ENCODE peak calls at places on chromosomes 1 and 21, in ten cellular contexts. A is PC-9; D is CD8-positive, alpha-beta T cell; N is hepatocyte; M is astrocyte; G is left lung; K is tibial artery; W is left ventricle myocardium inferior; V is fibroblast of lung; X is right lobe of liver. L is an unnamed sample.
A peak's percentile ranks its signal among the peaks of the same experiment; 100 is the strongest.

GRCh38 chr21:25582888-25583287 is 24.4 kb downstream of the MRPL39 start:
- DNase-seq in V (no peak), X (no peak), D (no peak), N (no peak), G (no peak), W (no peak), M (no peak), K (no peak), A (no peak), L (no peak)

GRCh38 chr1:12600335-12600734 is 17.7 kb downstream of the DHRS3 start:
- DNase-seq in D (no peak), A (no peak), N (no peak), M (no peak), W (peak; percentile 84), K (peak; percentile 95), G (no peak), V (no peak), X (peak; percentile 91), L (no peak)

GRCh38 chr1:153475282-153475681 is 14.8 kb upstream of the S100A7 start:
- DNase-seq in V (no peak), A (no peak), W (no peak), M (no peak), N (no peak), D (no peak), X (no peak), K (no peak), G (no peak), L (no peak)

GRCh38 chr1:241592273-241592958 is 47.8 kb downstream of the CHML start:
- DNase-seq in W (no peak), M (peak; percentile 70), N (no peak), X (no peak), V (no peak), K (no peak), G (no peak), D (no peak), A (peak; percentile 87), L (peak; percentile 99)

GRCh38 chr1:67540733-67541125 is 110.5 kb upstream of the SERBP1 start:
- DNase-seq in D (no peak), N (no peak), X (no peak), M (peak; percentile 18), V (no peak), K (no peak), G (no peak), A (no peak), W (no peak), L (peak; percentile 74)

GRCh38 chr1:150567717-150568561 is 11.5 kb downstream of the MCL1 start:
- DNase-seq in G (peak; percentile 88), V (peak; percentile 99), N (peak; percentile 94), A (peak; percentile 98), K (peak; percentile 96), W (peak; percentile 75), X (peak; percentile 81), M (peak; percentile 97), D (peak; percentile 59), L (peak; percentile 97)

GRCh38 chr1:190168116-190168515 is 309.5 kb downstream of the BRINP3 start:
- DNase-seq in N (no peak), G (no peak), K (no peak), X (no peak), A (peak; percentile 59), M (peak; percentile 97), V (peak; percentile 47), W (no peak), D (no peak), L (peak; percentile 87)

GRCh38 chr1:198156111-198156744 is 570 bp upstream of the NEK7 start:
- DNase-seq in G (peak; percentile 59), D (peak; percentile 69), X (no peak), M (peak; percentile 75), W (peak; percentile 27), A (peak; percentile 55), V (peak; percentile 80), K (peak; percentile 80), N (peak; percentile 84), L (peak; percentile 84)

DNA sequence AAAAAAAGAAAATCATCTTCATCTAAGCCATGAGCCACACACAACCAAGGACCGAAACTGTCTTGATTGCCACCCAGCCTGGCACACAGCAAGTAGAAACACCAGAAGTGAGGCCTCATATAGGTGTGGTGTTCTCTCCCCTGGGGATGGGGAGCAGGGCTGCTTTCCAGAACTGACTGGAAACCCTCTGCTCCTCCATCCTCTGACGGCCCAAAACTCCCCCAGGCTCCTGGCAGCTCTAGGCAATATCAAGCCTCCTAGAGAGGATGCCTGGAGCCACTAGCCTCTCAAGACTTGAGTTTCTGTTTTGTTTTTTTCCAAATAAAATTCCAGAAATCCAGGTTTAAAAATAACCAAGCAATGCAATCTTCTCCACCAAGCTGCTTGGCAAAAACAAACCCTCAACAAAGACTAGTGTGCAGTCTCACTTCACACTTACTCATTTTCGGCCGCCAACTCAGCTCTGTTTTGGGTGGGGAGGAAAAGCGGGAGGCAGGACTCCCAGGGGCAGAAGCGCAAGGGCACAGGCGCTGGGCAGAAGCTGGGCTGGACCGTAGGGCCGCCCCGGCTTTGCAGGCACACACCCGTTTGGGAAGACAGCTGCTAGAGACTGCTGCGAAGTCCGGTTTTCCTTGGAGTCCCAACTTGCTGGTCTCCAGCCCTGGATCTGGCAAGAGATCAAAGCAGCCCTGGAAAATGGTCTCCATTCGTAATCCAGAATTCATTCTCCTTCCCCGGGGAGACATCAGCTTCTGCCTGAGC is 78.2 kb upstream of the CAPZB start:
- DNase-seq in W (peak; percentile 67), X (no peak), A (no peak), V (peak; percentile 70), G (peak; percentile 38), D (no peak), K (peak; percentile 83), N (peak; percentile 15), M (peak; percentile 35), L (no peak)
- H3K4me3 ChIP-seq in W (peak overlapping the region; percentile 57), X (no peak overlapping the region), A (no peak overlapping the region), V (peak overlapping the region; percentile 27), G (no peak overlapping the region), D (no peak overlapping the region), K (peak overlapping the region; percentile 40), N (no peak overlapping the region), M (peak overlapping the region; percentile 13), L (no peak overlapping the region)

GRCh38 chr1:201710632-201711031 is 118.3 kb upstream of the IPO9 start:
- DNase-seq in K (no peak), N (no peak), X (no peak), W (no peak), D (no peak), G (no peak), V (no peak), A (no peak), M (no peak), L (peak; percentile 40)

GRCh38 chr1:201708085-201708512 is 120.9 kb upstream of the IPO9 start:
- DNase-seq in X (no peak), M (peak; percentile 68), D (no peak), V (peak; percentile 86), A (no peak), K (peak; percentile 64), G (no peak), N (peak; percentile 55), W (no peak), L (no peak)

GRCh38 chr1:201708691-201709090 is 120.3 kb upstream of the IPO9 start:
- DNase-seq in K (peak; percentile 45), A (no peak), D (no peak), M (no peak), X (no peak), G (no peak), N (no peak), W (no peak), V (no peak), L (no peak)

GRCh38 chr1:201711101-201711597 is 117.8 kb upstream of the IPO9 start:
- DNase-seq in A (no peak), N (no peak), G (no peak), W (no peak), M (no peak), K (peak; percentile 80), V (no peak), D (no peak), X (no peak), L (no peak)

DNA sequence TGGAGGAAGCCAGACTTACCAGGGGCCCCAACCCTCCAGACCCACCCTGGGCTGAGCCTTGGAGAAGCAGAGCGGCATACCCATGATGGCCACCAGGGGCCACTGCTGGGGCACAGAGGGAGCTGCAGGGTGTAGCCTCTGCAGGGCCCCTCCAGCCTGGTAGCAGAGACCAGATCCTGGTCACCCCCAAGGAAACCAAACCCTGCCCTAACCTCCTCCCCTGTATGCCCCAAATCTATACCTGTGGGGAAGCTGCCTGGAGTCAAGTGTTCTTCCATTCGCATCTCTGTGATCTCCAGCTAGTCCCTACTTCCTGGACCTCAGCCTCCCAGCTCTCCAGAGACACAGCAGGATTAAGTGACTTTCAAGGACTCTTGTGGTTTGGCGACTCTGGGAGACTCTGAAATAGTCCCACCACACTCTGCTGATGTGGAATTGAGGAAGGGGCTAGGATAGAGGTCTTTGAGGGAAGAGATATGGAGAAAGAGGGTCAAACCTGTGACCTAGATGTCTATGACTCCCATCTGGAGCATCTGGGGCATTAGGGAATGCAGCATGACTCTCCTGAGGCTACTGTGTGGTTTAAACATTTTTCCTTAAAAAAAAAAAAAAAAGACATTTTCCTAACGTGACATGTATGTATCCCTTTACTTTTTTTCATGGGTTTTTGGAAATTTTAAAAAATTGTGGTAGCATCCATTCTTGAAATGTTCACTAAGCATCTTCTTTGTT is 119.2 kb upstream of the IPO9 start:
- DNase-seq in G (peak; percentile 71), M (peak; percentile 69), W (peak; percentile 80), V (peak; percentile 65), A (no peak), K (peak; percentile 86), X (no peak), N (peak; percentile 83), D (peak; percentile 58), L (peak; percentile 46)
- TF ChIP-seq CTCF in G (peak; percentile 95), M (peak; percentile 63), W (peak; percentile 97), V (peak; percentile 93), A (peak; percentile 85), K (peak; percentile 94), X (peak; percentile 91), N (peak; percentile 89), D (peak; percentile 64), L (peak; percentile 98)

GRCh38 chr1:202122639-202123335 is at the start of gene GPR37L1:
- DNase-seq in W (no peak), A (peak; percentile 51), M (no peak), G (peak; percentile 60), D (no peak), N (peak; percentile 72), K (peak; percentile 81), X (peak; percentile 76), V (peak; percentile 55), L (no peak)

GRCh38 chr1:202124107-202124506 is 1.4 kb downstream of the GPR37L1 start:
- DNase-seq in D (no peak), M (no peak), N (no peak), K (no peak), X (no peak), W (no peak), G (no peak), A (no peak), V (no peak), L (no peak)

GRCh38 chr1:202117898-202118371 is 4.8 kb upstream of the GPR37L1 start:
- DNase-seq in X (no peak), D (no peak), A (peak; percentile 37), M (no peak), W (no peak), N (no peak), V (no peak), G (no peak), K (no peak), L (no peak)

GRCh38 chr1:202123336-202123813 is 658 bp downstream of the GPR37L1 start:
- DNase-seq in A (no peak), N (no peak), W (no peak), X (no peak), G (no peak), K (no peak), V (no peak), D (no peak), M (no peak), L (no peak)

DNA sequence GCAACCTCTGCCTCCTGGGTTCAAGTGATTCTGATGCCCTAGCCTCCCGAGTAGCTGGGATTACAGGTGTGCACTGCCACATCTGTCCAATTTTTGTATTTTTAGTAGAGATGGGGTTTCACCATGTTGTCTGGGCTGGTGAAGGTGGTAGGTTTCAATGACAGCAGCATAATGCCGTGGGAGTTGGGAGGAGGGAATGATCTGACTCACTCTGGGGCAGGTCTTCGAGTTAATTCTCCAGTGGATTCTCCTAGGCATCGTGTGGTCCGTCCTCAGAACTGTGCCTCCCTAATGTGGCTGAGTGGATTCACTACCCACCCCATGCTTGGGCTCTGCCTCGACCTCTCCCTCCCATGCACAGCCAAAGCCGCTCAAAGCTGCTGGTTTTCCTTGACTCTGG is 1.7 kb upstream of the GPR37L1 start:
- DNase-seq in W (no peak), D (no peak), K (no peak), A (no peak), V (no peak), G (no peak), M (no peak), N (no peak), X (no peak), L (no peak)
- H3K27me3 ChIP-seq in W (no peaks in the 10 kb centered on the region), D (no peaks in the 10 kb centered on the region), K (no peaks in the 10 kb centered on the region), A (no peaks in the 10 kb centered on the region), V (peaks cover 19% of the 10 kb centered on the region), G (peaks cover 4% of the 10 kb centered on the region), M (peaks cover 5% of the 10 kb centered on the region), N (no peaks in the 10 kb centered on the region), X (no peaks in the 10 kb centered on the region), L (peaks cover 7% of the 10 kb centered on the region)

DNA sequence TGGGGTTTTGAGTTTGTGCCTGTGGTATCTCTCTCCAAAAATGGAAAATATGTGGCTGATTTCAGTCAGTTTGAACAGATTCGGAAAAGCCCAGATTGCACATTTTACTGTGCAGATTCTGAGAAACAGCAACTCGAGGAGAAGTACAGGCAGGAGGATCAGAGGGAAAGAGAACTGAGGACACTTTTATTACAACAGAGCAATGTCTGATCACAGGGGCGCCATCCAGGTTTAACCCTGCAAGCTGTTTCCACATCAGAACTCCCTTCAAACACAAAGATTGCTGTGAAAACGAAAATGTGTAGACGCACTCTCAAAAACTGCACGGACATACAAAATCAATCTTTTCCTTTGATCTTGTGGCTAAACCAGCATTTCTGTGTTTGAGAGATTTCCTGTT is 43.4 kb downstream of the KCNJ15 start:
- DNase-seq in V (no peak), X (no peak), K (no peak), M (no peak), D (no peak), G (no peak), W (no peak), N (no peak), A (no peak), L (no peak)
- H3K4me3 ChIP-seq in V (no peak overlapping the region), X (no peak overlapping the region), K (no peak overlapping the region), M (no peak overlapping the region), D (no peak overlapping the region), G (no peak overlapping the region), W (no peak overlapping the region), N (no peak overlapping the region), A (no peak overlapping the region), L (no peak overlapping the region)

L was measured in bronchial epithelial cell.